ENCODE peak calls at places on chromosome 6, in five cellular contexts. J is ascending aorta; H is brain pericyte; Y is iPS-NIHi11; F is stimulated activated naive CD4-positive, alpha-beta T cell. M is an unnamed sample.
A peak's percentile ranks its signal among the peaks of the same experiment; 100 is the strongest.

GRCh38 chr6:30922447-30922852 is 8.4 kb downstream of the VARS2 start:
- DNase-seq in J (no peak), H (no peak), Y (no peak), F (no peak), M (no peak)

GRCh38 chr6:160041608-160042007 is 72.7 kb downstream of the IGF2R start:
- DNase-seq in J (no peak), H (peak; percentile 70), Y (no peak), F (no peak), M (no peak)

GRCh38 chr6:56865081-56865875 is 89.6 kb upstream of the BEND6 start:
- DNase-seq in J (no peak), H (no peak), Y (no peak), F (no peak), M (no peak)

GRCh38 chr6:3294396-3294795 is 35.6 kb downstream of the PSMG4 start:
- DNase-seq in J (peak; percentile 31), H (no peak), Y (no peak), F (no peak), M (no peak)

GRCh38 chr6:74277749-74278148 is 581.7 kb downstream of the CD109 start:
- DNase-seq in J (no peak), H (no peak), Y (no peak), F (no peak), M (no peak)

GRCh38 chr6:43852350-43852864 is 82.4 kb downstream of the VEGFA start:
- DNase-seq in J (no peak), H (no peak), Y (no peak), F (no peak), M (no peak)

GRCh38 chr6:107320126-107320525 is 139.2 kb downstream of the PDSS2 start:
- DNase-seq in J (no peak), H (no peak), Y (no peak), F (no peak), M (no peak)

GRCh38 chr6:39964094-39964493 is 29.8 kb upstream of the MOCS1 start:
- DNase-seq in J (no peak), H (no peak), Y (no peak), F (no peak), M (no peak)

GRCh38 chr6:43736844-43737243 is 33.2 kb upstream of the VEGFA start:
- DNase-seq in J (peak; percentile 37), H (no peak), Y (no peak), F (no peak), M (no peak)

GRCh38 chr6:33632603-33633039 is 11.5 kb downstream of the ITPR3 start:
- DNase-seq in J (peak; percentile 75), H (no peak), Y (peak; percentile 88), F (peak; percentile 40), M (no peak)

GRCh38 chr6:38133932-38134703 is 314.6 kb downstream of the ZFAND3 start:
- DNase-seq in J (no peak), H (no peak), Y (no peak), F (no peak), M (no peak)

GRCh38 chr6:132060591-132060990 is 109.4 kb upstream of the CCN2 start:
- DNase-seq in J (no peak), H (peak; percentile 29), Y (no peak), F (no peak), M (no peak)

GRCh38 chr6:1758076-1758679 is 148.5 kb downstream of the FOXC1 start:
- DNase-seq in J (no peak), H (no peak), Y (no peak), F (no peak), M (no peak)

GRCh38 chr6:28171271-28171670 is 29.6 kb downstream of the ZKSCAN8 start:
- DNase-seq in J (no peak), H (no peak), Y (no peak), F (no peak), M (no peak)

GRCh38 chr6:135936606-135937005 is 85.1 kb downstream of the PDE7B start:
- DNase-seq in J (no peak), H (peak; percentile 53), Y (no peak), F (no peak), M (no peak)

GRCh38 chr6:130009148-130009547 is 9.2 kb upstream of the L3MBTL3 start:
- DNase-seq in J (no peak), H (no peak), Y (no peak), F (no peak), M (no peak)

GRCh38 chr6:45679163-45679562 is 301.4 kb upstream of the SUPT3H start:
- DNase-seq in J (no peak), H (no peak), Y (no peak), F (no peak), M (no peak)

GRCh38 chr6:133865680-133866079 is 23.2 kb upstream of the TCF21 start:
- DNase-seq in J (no peak), H (no peak), Y (no peak), F (no peak), M (no peak)

GRCh38 chr6:27333642-27334040 is 21.6 kb upstream of the POM121L2 start:
- DNase-seq in J (no peak), H (no peak), Y (no peak), F (no peak), M (no peak)

GRCh38 chr6:151804585-151805285 is 2.7 kb upstream of the ESR1 start:
- DNase-seq in J (no peak), H (no peak), Y (peak; percentile 28), F (no peak), M (no peak)

GRCh38 chr6:54493138-54493537 is 184.9 kb downstream of the TINAG start:
- DNase-seq in J (no peak), H (no peak), Y (no peak), F (no peak), M (no peak)

GRCh38 chr6:74731204-74731603 is 474.6 kb downstream of the COL12A1 start:
- DNase-seq in J (no peak), H (peak; percentile 65), Y (no peak), F (no peak), M (no peak)

GRCh38 chr6:159104163-159104885 is 59.5 kb upstream of the TAGAP start:
- DNase-seq in J (no peak), H (no peak), Y (peak; percentile 87), F (peak; percentile 60), M (no peak)

GRCh38 chr6:149935668-149936067 is 6.1 kb upstream of the ULBP2 start:
- DNase-seq in J (no peak), H (no peak), Y (no peak), F (no peak), M (no peak)

GRCh38 chr6:140462495-140463311 is 1088.3 kb upstream of the CITED2 start:
- DNase-seq in J (no peak), H (peak; percentile 40), Y (peak; percentile 39), F (no peak), M (no peak)

GRCh38 chr6:163420315-163420667 is 5.8 kb downstream of the QKI start:
- DNase-seq in J (no peak), H (no peak), Y (no peak), F (no peak), M (no peak)

GRCh38 chr6:44064089-44064947 is 62.9 kb downstream of the MRPL14 start:
- DNase-seq in J (peak; percentile 89), H (no peak), Y (no peak), F (no peak), M (no peak)

GRCh38 chr6:119856136-119856535 is 506.6 kb upstream of the MAN1A1 start:
- DNase-seq in J (no peak), H (no peak), Y (no peak), F (no peak), M (no peak)

GRCh38 chr6:7137335-7138106 is 29.8 kb downstream of the RREB1 start:
- DNase-seq in J (peak; percentile 75), H (no peak), Y (no peak), F (peak; percentile 35), M (no peak)

GRCh38 chr6:25346064-25346463 is 66.9 kb downstream of the CARMIL1 start:
- DNase-seq in J (no peak), H (no peak), Y (no peak), F (no peak), M (no peak)

GRCh38 chr6:130775421-130776012 is 51.7 kb upstream of the SMLR1 start:
- DNase-seq in J (no peak), H (no peak), Y (no peak), F (no peak), M (no peak)

GRCh38 chr6:139593081-139593480 is 218.6 kb upstream of the CITED2 start:
- DNase-seq in J (no peak), H (no peak), Y (no peak), F (no peak), M (no peak)

GRCh38 chr6:26155066-26155925 is 68.1 kb downstream of the HFE start:
- DNase-seq in J (no peak), H (no peak), Y (no peak), F (no peak), M (no peak)

GRCh38 chr6:113560908-113561307 is 296.2 kb upstream of the MARCKS start:
- DNase-seq in J (no peak), H (no peak), Y (no peak), F (no peak), M (no peak)

GRCh38 chr6:137849709-137850093 is 17.4 kb upstream of the TNFAIP3 start:
- DNase-seq in J (no peak), H (no peak), Y (no peak), F (no peak), M (no peak)